ENCODE peak calls at places on chromosomes 16 and 17, in seven cellular contexts. One of them, this sample, is unnamed.
A peak's percentile ranks its signal among the peaks of the same experiment; 100 is the strongest.

GRCh38 chr17:47905221-47905733 is 9.2 kb downstream of the SP2 start:
- DNase-seq in suprapubic skin: no peak
- DNase-seq in Panc1: no peak
- DNase-seq in spleen: no peak
- DNase-seq in sigmoid colon: peak; percentile 91
- DNase-seq in transverse colon: peak; percentile 45
- DNase-seq in vagina: no peak
- DNase-seq in this sample: no peak

GRCh38 chr17:55420067-55420775 is 1.4 kb downstream of the MMD start:
- DNase-seq in spleen: no peak
- DNase-seq in transverse colon: no peak
- DNase-seq in Panc1: no peak
- DNase-seq in sigmoid colon: no peak
- DNase-seq in suprapubic skin: no peak
- DNase-seq in vagina: no peak
- DNase-seq in this sample: no peak

GRCh38 chr16:507996-508395 is 19.5 kb upstream of the CAPN15 start:
- DNase-seq in transverse colon: no peak
- DNase-seq in sigmoid colon: no peak
- DNase-seq in Panc1: no peak
- DNase-seq in suprapubic skin: no peak
- DNase-seq in spleen: no peak
- DNase-seq in vagina: no peak
- DNase-seq in this sample: no peak

GRCh38 chr17:6145946-6146345 is 75.8 kb downstream of the WSCD1 start:
- DNase-seq in vagina: no peak
- DNase-seq in spleen: no peak
- DNase-seq in Panc1: no peak
- DNase-seq in suprapubic skin: no peak
- DNase-seq in sigmoid colon: no peak
- DNase-seq in transverse colon: no peak
- DNase-seq in this sample: no peak

GRCh38 chr16:86428729-86429472 is 81.4 kb upstream of the FOXF1 start:
- DNase-seq in vagina: no peak
- DNase-seq in Panc1: no peak
- DNase-seq in transverse colon: no peak
- DNase-seq in suprapubic skin: no peak
- DNase-seq in sigmoid colon: no peak
- DNase-seq in spleen: no peak
- DNase-seq in this sample: no peak

GRCh38 chr17:81866440-81867122 is 4.6 kb downstream of the ARHGDIA start:
- DNase-seq in suprapubic skin: no peak
- DNase-seq in vagina: no peak
- DNase-seq in transverse colon: no peak
- DNase-seq in sigmoid colon: no peak
- DNase-seq in Panc1: no peak
- DNase-seq in spleen: no peak
- DNase-seq in this sample: no peak

GRCh38 chr16:85274924-85275323 is 162.7 kb upstream of the CIBAR2 start:
- DNase-seq in transverse colon: no peak
- DNase-seq in suprapubic skin: no peak
- DNase-seq in vagina: no peak
- DNase-seq in Panc1: no peak
- DNase-seq in spleen: no peak
- DNase-seq in sigmoid colon: no peak
- DNase-seq in this sample: no peak

GRCh38 chr17:75288784-75289121 is 480 bp downstream of the SLC25A19 start:
- DNase-seq in Panc1: no peak
- DNase-seq in suprapubic skin: no peak
- DNase-seq in spleen: no peak
- DNase-seq in sigmoid colon: no peak
- DNase-seq in vagina: no peak
- DNase-seq in transverse colon: peak; percentile 67
- DNase-seq in this sample: no peak

GRCh38 chr17:6577686-6578263 is 21.4 kb upstream of the PITPNM3 start:
- DNase-seq in suprapubic skin: no peak
- DNase-seq in sigmoid colon: no peak
- DNase-seq in Panc1: no peak
- DNase-seq in spleen: no peak
- DNase-seq in transverse colon: peak; percentile 68
- DNase-seq in vagina: no peak
- DNase-seq in this sample: no peak

GRCh38 chr17:44906010-44906646 is 6.9 kb upstream of the EFTUD2 start:
- DNase-seq in spleen: no peak
- DNase-seq in suprapubic skin: no peak
- DNase-seq in sigmoid colon: no peak
- DNase-seq in vagina: no peak
- DNase-seq in transverse colon: no peak
- DNase-seq in Panc1: no peak
- DNase-seq in this sample: no peak

GRCh38 chr16:87860553-87861299 is 8.6 kb downstream of the SLC7A5 start:
- DNase-seq in sigmoid colon: peak; percentile 88
- DNase-seq in spleen: peak; percentile 70
- DNase-seq in transverse colon: no peak
- DNase-seq in suprapubic skin: no peak
- DNase-seq in vagina: no peak
- DNase-seq in Panc1: no peak
- DNase-seq in this sample: no peak

GRCh38 chr16:12708266-12708665 is 95.4 kb downstream of the CPPED1 start:
- DNase-seq in suprapubic skin: no peak
- DNase-seq in vagina: no peak
- DNase-seq in transverse colon: no peak
- DNase-seq in spleen: no peak
- DNase-seq in Panc1: no peak
- DNase-seq in sigmoid colon: no peak
- DNase-seq in this sample: peak; percentile 1

GRCh38 chr17:78650093-78650715 is 73.0 kb upstream of the DNAH17 start:
- DNase-seq in transverse colon: no peak
- DNase-seq in vagina: no peak
- DNase-seq in suprapubic skin: no peak
- DNase-seq in spleen: peak; percentile 50
- DNase-seq in Panc1: no peak
- DNase-seq in sigmoid colon: peak; percentile 36
- DNase-seq in this sample: no peak

GRCh38 chr17:79840204-79840988 is 1.2 kb upstream of the CBX4 start:
- DNase-seq in Panc1: no peak
- DNase-seq in transverse colon: peak; percentile 67
- DNase-seq in spleen: peak; percentile 88
- DNase-seq in vagina: no peak
- DNase-seq in suprapubic skin: no peak
- DNase-seq in sigmoid colon: peak; percentile 92
- DNase-seq in this sample: no peak

GRCh38 chr17:37017355-37017754 is 68.6 kb downstream of the AATF start:
- DNase-seq in transverse colon: no peak
- DNase-seq in suprapubic skin: no peak
- DNase-seq in Panc1: no peak
- DNase-seq in spleen: no peak
- DNase-seq in vagina: no peak
- DNase-seq in sigmoid colon: no peak
- DNase-seq in this sample: no peak

GRCh38 chr16:83813818-83814653 is 6.3 kb downstream of the HSBP1 start:
- DNase-seq in spleen: no peak
- DNase-seq in Panc1: no peak
- DNase-seq in vagina: no peak
- DNase-seq in transverse colon: peak; percentile 52
- DNase-seq in suprapubic skin: no peak
- DNase-seq in sigmoid colon: no peak
- DNase-seq in this sample: no peak

GRCh38 chr16:75580-76501 is 2.2 kb upstream of the MPG start:
- DNase-seq in suprapubic skin: peak; percentile 93
- DNase-seq in spleen: no peak
- DNase-seq in sigmoid colon: peak; percentile 95
- DNase-seq in transverse colon: peak; percentile 71
- DNase-seq in vagina: no peak
- DNase-seq in Panc1: no peak
- DNase-seq in this sample: no peak

GRCh38 chr17:4968916-4969550 is 1.4 kb upstream of the SPAG7 start:
- DNase-seq in transverse colon: no peak
- DNase-seq in sigmoid colon: peak; percentile 74
- DNase-seq in vagina: no peak
- DNase-seq in Panc1: peak; percentile 86
- DNase-seq in spleen: no peak
- DNase-seq in suprapubic skin: no peak
- DNase-seq in this sample: no peak

GRCh38 chr17:2723505-2723996 is 12.0 kb upstream of the CLUH start:
- DNase-seq in sigmoid colon: no peak
- DNase-seq in transverse colon: peak; percentile 64
- DNase-seq in spleen: no peak
- DNase-seq in Panc1: no peak
- DNase-seq in vagina: no peak
- DNase-seq in suprapubic skin: no peak
- DNase-seq in this sample: no peak

GRCh38 chr17:8393470-8394231 is 4.0 kb downstream of the RNF222 start:
- DNase-seq in transverse colon: peak; percentile 52
- DNase-seq in Panc1: no peak
- DNase-seq in suprapubic skin: no peak
- DNase-seq in vagina: no peak
- DNase-seq in sigmoid colon: no peak
- DNase-seq in spleen: no peak
- DNase-seq in this sample: no peak

GRCh38 chr16:14418795-14419225 is 211.2 kb downstream of the PARN start:
- DNase-seq in transverse colon: no peak
- DNase-seq in sigmoid colon: peak; percentile 85
- DNase-seq in Panc1: no peak
- DNase-seq in spleen: no peak
- DNase-seq in vagina: no peak
- DNase-seq in suprapubic skin: no peak
- DNase-seq in this sample: no peak

GRCh38 chr17:6231886-6232767 is 161.9 kb downstream of the WSCD1 start:
- DNase-seq in suprapubic skin: no peak
- DNase-seq in spleen: peak; percentile 43
- DNase-seq in sigmoid colon: no peak
- DNase-seq in transverse colon: no peak
- DNase-seq in Panc1: no peak
- DNase-seq in vagina: no peak
- DNase-seq in this sample: no peak

GRCh38 chr16:70700101-70701020 is 14.5 kb upstream of the MTSS2 start:
- DNase-seq in transverse colon: no peak
- DNase-seq in suprapubic skin: no peak
- DNase-seq in sigmoid colon: peak; percentile 84
- DNase-seq in vagina: no peak
- DNase-seq in spleen: no peak
- DNase-seq in Panc1: no peak
- DNase-seq in this sample: no peak

GRCh38 chr16:24555346-24555872 is 16.0 kb downstream of the RBBP6 start:
- DNase-seq in suprapubic skin: no peak
- DNase-seq in sigmoid colon: no peak
- DNase-seq in transverse colon: no peak
- DNase-seq in vagina: no peak
- DNase-seq in spleen: no peak
- DNase-seq in Panc1: no peak
- DNase-seq in this sample: no peak

DNA sequence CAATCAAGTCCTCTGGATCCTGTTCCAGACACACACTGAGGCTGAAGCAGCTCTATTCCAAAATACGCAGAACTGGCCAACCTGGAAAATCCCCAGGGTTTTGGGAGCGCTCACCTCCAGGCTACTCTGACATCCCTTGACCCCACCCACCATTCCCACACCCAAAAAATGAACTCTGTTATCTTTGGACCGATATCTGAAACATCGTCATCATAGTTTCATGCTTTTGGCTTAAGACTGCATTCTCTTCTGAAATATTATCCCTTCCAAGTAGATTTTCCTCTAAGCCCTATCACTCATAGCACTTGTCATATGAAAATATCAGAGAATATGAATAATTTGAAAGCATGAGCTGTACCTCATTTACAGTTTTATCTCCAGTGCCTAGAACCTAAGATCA is 34.7 kb downstream of the VAT1L start:
- DNase-seq in vagina: no peak
- DNase-seq in sigmoid colon: no peak
- DNase-seq in transverse colon: no peak
- DNase-seq in spleen: no peak
- DNase-seq in Panc1: no peak
- DNase-seq in suprapubic skin: peak; percentile 4
- DNase-seq in this sample: no peak
- TF ChIP-seq POLR2AphosphoS5 in vagina: no peak
- TF ChIP-seq POLR2AphosphoS5 in sigmoid colon: no peak
- TF ChIP-seq POLR2AphosphoS5 in transverse colon: no peak
- TF ChIP-seq POLR2AphosphoS5 in spleen: no peak
- TF ChIP-seq POLR2AphosphoS5 in Panc1: no peak
- TF ChIP-seq POLR2AphosphoS5 in suprapubic skin: no peak
- TF ChIP-seq POLR2AphosphoS5 in this sample: no peak

DNA sequence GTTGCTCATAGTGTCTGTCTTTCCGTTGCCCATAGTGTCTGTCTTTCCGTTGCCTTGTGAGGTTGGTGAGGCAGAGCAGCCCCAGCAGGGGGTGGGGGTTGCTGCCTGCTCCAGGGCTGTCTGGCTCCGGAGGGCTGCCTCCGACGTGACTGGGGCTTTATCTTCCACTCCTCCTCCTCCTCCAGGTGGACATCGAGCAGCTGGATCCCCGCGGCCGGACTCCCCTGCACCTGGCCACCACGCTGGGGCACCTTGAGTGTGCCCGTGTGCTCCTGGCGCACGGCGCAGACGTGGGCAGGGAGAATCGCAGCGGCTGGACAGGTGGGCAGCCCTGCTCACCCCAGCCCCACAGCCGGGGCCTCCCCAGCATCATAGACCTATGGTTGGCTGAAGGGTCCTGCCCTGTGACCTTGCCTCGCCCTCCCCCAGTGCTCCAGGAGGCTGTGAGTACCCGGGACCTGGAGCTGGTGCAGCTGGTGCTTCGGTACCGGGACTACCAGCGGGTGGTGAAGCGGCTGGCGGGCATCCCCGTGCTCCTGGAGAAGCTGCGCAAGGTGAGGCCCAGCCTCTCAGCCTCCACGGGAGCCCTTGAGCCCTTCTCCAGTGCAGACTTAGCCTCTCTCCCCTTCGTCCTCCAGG is 14.7 kb downstream of the ANKRD13B start:
- DNase-seq in transverse colon: no peak
- DNase-seq in Panc1: no peak
- DNase-seq in suprapubic skin: no peak
- DNase-seq in spleen: no peak
- DNase-seq in vagina: no peak
- DNase-seq in sigmoid colon: no peak
- DNase-seq in this sample: no peak
- H3K4me3 ChIP-seq in transverse colon: no peak overlapping the region
- H3K4me3 ChIP-seq in Panc1: no peak overlapping the region
- H3K4me3 ChIP-seq in suprapubic skin: no peak overlapping the region
- H3K4me3 ChIP-seq in spleen: no peak overlapping the region
- H3K4me3 ChIP-seq in vagina: no peak overlapping the region
- H3K4me3 ChIP-seq in sigmoid colon: no peak overlapping the region
- H3K4me3 ChIP-seq in this sample: no peak overlapping the region

DNA sequence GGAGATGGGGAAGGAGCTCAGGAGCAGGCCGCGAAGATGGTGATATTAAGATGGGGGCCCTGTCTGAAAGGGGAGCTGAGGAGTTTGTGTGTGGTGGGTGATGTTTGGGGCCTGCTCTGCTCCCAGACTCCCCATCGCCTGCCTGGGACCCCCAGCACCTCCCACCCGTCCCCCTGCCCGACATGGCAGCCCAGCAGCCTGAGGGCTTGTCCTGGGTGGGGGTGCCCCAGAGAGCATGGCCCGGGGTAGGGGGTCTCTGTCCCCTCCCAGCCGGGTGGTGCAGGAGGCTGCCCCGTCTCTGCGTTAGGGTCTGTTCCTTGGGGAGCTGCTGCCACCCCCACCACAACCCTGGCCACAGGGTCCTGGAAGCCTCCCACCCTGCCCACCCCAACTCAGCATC is 5.2 kb downstream of the CDH15 start:
- DNase-seq in sigmoid colon: no peak
- DNase-seq in vagina: no peak
- DNase-seq in suprapubic skin: no peak
- DNase-seq in Panc1: no peak
- DNase-seq in spleen: no peak
- DNase-seq in transverse colon: no peak
- DNase-seq in this sample: no peak
- H3K27ac ChIP-seq in sigmoid colon: no peak overlapping the region
- H3K27ac ChIP-seq in vagina: no peak overlapping the region
- H3K27ac ChIP-seq in suprapubic skin: no peak overlapping the region
- H3K27ac ChIP-seq in Panc1: no peak overlapping the region
- H3K27ac ChIP-seq in spleen: no peak overlapping the region
- H3K27ac ChIP-seq in transverse colon: no peak overlapping the region
- H3K27ac ChIP-seq in this sample: no peak overlapping the region

GRCh38 chr17:64773836-64774761 is 112.0 kb upstream of the SMURF2 start:
- DNase-seq in transverse colon: peak; percentile 90
- DNase-seq in suprapubic skin: peak; percentile 77
- DNase-seq in Panc1: no peak
- DNase-seq in sigmoid colon: no peak
- DNase-seq in vagina: no peak
- DNase-seq in spleen: no peak
- DNase-seq in this sample: no peak
- TF ChIP-seq POLR2AphosphoS5 in transverse colon: peak; percentile 55
- TF ChIP-seq POLR2AphosphoS5 in suprapubic skin: no peak
- TF ChIP-seq POLR2AphosphoS5 in Panc1: no peak
- TF ChIP-seq POLR2AphosphoS5 in sigmoid colon: no peak
- TF ChIP-seq POLR2AphosphoS5 in vagina: no peak
- TF ChIP-seq POLR2AphosphoS5 in spleen: no peak
- TF ChIP-seq POLR2AphosphoS5 in this sample: no peak

This sample was measured in SK-N-MC.